ENCODE peak calls at places on chromosomes 11 and 22, in five cellular contexts. Q, D, W, H and X are unnamed samples.

GRCh38 chr11:117620659-117621058 is 176.4 kb downstream of the DSCAML1 start:
- DNase-seq in H (no peak), D (no peak), Q (no peak), W (no peak), X (no peak)

GRCh38 chr22:37745548-37746365 is 48.9 kb downstream of the TRIOBP start:
- DNase-seq in W (peak), Q (peak), D (peak), H (peak), X (peak)

GRCh38 chr11:12271241-12271640 is 106.1 kb upstream of the PARVA start:
- DNase-seq in Q (no peak), D (no peak), H (no peak), W (no peak), X (no peak)

GRCh38 chr11:123235117-123235686 is 40.2 kb upstream of the CLMP start:
- DNase-seq in D (peak), Q (no peak), H (peak), W (peak), X (no peak)

GRCh38 chr11:65131895-65132237 is 2.5 kb downstream of the SYVN1 start:
- DNase-seq in W (no peak), D (no peak), H (no peak), Q (no peak), X (no peak)

GRCh38 chr11:15119352-15119751 is 4.6 kb downstream of the INSC start:
- DNase-seq in H (no peak), W (no peak), Q (no peak), D (no peak), X (no peak)

GRCh38 chr22:32218470-32218869 is 13.6 kb upstream of the RFPL2 start:
- DNase-seq in H (no peak), W (no peak), Q (no peak), D (no peak), X (no peak)

GRCh38 chr11:86041975-86042378 is 26.9 kb downstream of the PICALM start:
- DNase-seq in W (peak), Q (peak), H (peak), D (peak), X (peak)

GRCh38 chr11:130849215-130849568 is 67.1 kb downstream of the SNX19 start:
- DNase-seq in W (no peak), D (no peak), H (no peak), Q (no peak), X (no peak)

GRCh38 chr11:73538381-73538872 is 59.5 kb downstream of the FAM168A start:
- DNase-seq in W (no peak), H (no peak), Q (no peak), D (no peak), X (no peak)

GRCh38 chr22:45584621-45585436 is 82.1 kb downstream of the FBLN1 start:
- DNase-seq in D (no peak), H (no peak), Q (no peak), W (no peak), X (no peak)

GRCh38 chr11:1521382-1522080 is 35.0 kb upstream of the MOB2 start:
- DNase-seq in Q (no peak), D (no peak), H (no peak), W (no peak), X (no peak)
- H3K27ac ChIP-seq in Q (no peak), D (no peak), H (no peak), W (no peak), X (no peak)

DNA sequence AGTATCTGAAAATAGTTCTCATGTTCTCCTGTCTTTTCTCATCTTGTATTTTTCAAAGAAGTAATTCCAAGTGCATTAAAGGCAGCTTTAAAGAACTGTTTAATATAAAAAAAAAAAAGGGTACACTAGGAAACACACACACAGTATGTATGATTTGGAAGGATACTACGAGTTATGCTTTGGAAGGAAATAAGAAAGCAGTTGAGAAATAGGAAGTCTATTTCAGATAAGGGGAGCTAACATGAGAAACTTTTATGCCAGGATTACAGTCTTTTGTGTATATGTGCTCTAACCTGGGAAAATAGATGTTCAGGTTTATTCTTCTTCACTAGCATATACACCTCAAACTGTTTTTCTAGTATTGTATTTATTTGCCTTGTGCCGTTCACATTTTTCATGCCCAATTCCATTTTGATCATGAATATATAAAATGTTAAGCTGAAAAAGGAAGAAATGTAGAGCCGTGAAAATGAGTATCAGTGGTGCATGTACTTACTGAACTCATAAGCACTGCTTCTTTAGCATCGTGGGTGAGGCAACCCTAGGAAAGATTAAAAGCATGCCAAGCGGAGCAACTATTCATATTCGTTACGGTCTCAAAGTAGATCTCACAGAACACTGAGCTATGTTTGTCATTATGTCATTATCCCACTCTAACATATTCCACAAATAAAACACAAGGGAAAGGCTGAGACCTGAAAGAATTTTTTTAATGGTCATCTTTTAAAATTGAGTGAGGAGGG is 59.6 kb downstream of the GUCY1A2 start:
- DNase-seq in D (no peak), Q (no peak), W (no peak), H (no peak), X (no peak)
- H3K27ac ChIP-seq in D (no peak), Q (no peak), W (no peak), H (no peak), X (no peak)

GRCh38 chr11:67592880-67593624 is 9.4 kb downstream of the GSTP1 start:
- DNase-seq in Q (no peak), H (peak), W (no peak), D (no peak), X (no peak)
- H3K27ac ChIP-seq in Q (no peak), H (no peak), W (no peak), D (no peak), X (no peak)

GRCh38 chr11:36499325-36499724 is 10.7 kb downstream of the TRAF6 start:
- DNase-seq in W (no peak), H (no peak), D (no peak), Q (no peak), X (no peak)

GRCh38 chr11:36500315-36500721 is 9.8 kb downstream of the TRAF6 start:
- DNase-seq in Q (no peak), H (no peak), D (no peak), W (no peak), X (peak)

GRCh38 chr11:36498721-36499120 is 11.4 kb downstream of the TRAF6 start:
- DNase-seq in D (no peak), H (no peak), W (no peak), Q (no peak), X (no peak)

GRCh38 chr11:36501236-36501635 is 8.8 kb downstream of the TRAF6 start:
- DNase-seq in H (no peak), W (no peak), Q (no peak), D (no peak), X (no peak)
- H3K27ac ChIP-seq in H (no peak), W (peak), Q (no peak), D (no peak), X (no peak)

GRCh38 chr11:47177846-47178245 is 1.2 kb upstream of the ARFGAP2 start:
- DNase-seq in H (no peak), W (no peak), Q (no peak), D (peak), X (no peak)
- H3K27ac ChIP-seq in H (peak), W (peak), Q (peak), D (peak), X (no peak)

GRCh38 chr22:19176732-19177131 is 1.8 kb downstream of the SLC25A1 start:
- DNase-seq in W (no peak), D (no peak), Q (no peak), H (no peak), X (no peak)

GRCh38 chr22:19175026-19175601 is 3.4 kb downstream of the SLC25A1 start:
- DNase-seq in H (no peak), W (no peak), Q (no peak), D (no peak), X (no peak)

GRCh38 chr22:19177164-19178064 is 1.1 kb downstream of the SLC25A1 start:
- DNase-seq in D (no peak), H (no peak), Q (no peak), W (no peak), X (no peak)

GRCh38 chr22:19175602-19176174 is 2.8 kb downstream of the SLC25A1 start:
- DNase-seq in W (no peak), H (no peak), D (no peak), Q (no peak), X (no peak)

DNA sequence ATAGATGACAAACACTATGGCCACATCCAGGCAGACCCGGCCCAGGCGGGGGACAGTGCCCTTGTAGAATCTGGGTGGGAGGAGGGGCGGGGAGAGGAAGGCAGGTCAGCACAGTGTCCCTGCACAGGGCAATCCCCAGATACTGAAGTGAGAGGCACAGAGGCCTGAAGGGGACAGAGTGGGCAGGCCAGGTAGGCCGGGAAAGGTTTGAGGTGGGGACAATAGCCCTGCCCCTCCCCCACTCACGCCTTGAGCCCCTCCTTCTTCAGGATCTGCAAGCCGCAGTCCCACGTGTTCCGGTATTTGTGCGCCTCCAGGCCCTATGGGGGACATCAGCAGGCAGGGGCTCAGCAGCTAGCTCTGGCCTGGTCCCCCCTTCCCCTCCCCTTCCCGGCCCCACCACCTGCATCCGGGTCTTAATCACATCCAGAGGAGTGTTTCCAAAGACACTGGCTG is 2.3 kb downstream of the SLC25A1 start:
- DNase-seq in H (peak), W (no peak), Q (no peak), D (no peak), X (no peak)
- H3K27ac ChIP-seq in H (peak), W (no peak), Q (no peak), D (peak), X (no peak)